ENCODE peak calls at places on chromosomes 6 and 20, in six cellular contexts. J is CD4-positive, alpha-beta memory T cell; K is CD8-positive, alpha-beta memory T cell; V is GM23248; O is breast epithelium; W is cardiac muscle cell. U is an unnamed sample.
A peak's percentile ranks its signal among the peaks of the same experiment; 100 is the strongest.

GRCh38 chr20:54173653-54174451 is at the start of gene CYP24A1:
- DNase-seq in J (peak; percentile 0), K (no peak), V (peak; percentile 64), O (no peak), W (peak; percentile 4), U (no peak)

GRCh38 chr6:154479388-154480143 is 30.9 kb downstream of the CNKSR3 start:
- DNase-seq in J (no peak), K (no peak), V (peak; percentile 53), O (no peak), W (peak; percentile 62), U (no peak)

GRCh38 chr6:84421031-84421430 is 193.6 kb upstream of the CEP162 start:
- DNase-seq in J (no peak), K (no peak), V (no peak), O (no peak), W (no peak), U (no peak)

GRCh38 chr20:10209091-10209490 is 9.5 kb upstream of the SNAP25 start:
- DNase-seq in J (no peak), K (no peak), V (no peak), O (no peak), W (peak; percentile 18), U (no peak)

GRCh38 chr20:49559411-49560081 is 8.4 kb downstream of the PTGIS start:
- DNase-seq in J (no peak), K (no peak), V (peak; percentile 96), O (no peak), W (peak; percentile 95), U (no peak)

GRCh38 chr20:12276011-12276673 is 358.4 kb downstream of the BTBD3 start:
- DNase-seq in J (no peak), K (no peak), V (no peak), O (no peak), W (no peak), U (no peak)

GRCh38 chr6:167838207-167838748 is 11.6 kb downstream of the AFDN start:
- DNase-seq in J (no peak), K (no peak), V (no peak), O (no peak), W (no peak), U (no peak)

GRCh38 chr20:54633903-54634302 is 158.5 kb downstream of the DOK5 start:
- DNase-seq in J (no peak), K (no peak), V (no peak), O (no peak), W (no peak), U (no peak)

GRCh38 chr6:108127826-108128225 is 38.0 kb upstream of the NR2E1 start:
- DNase-seq in J (no peak), K (no peak), V (peak; percentile 54), O (peak; percentile 50), W (no peak), U (no peak)

GRCh38 chr6:20879526-20879925 is 345.3 kb downstream of the CDKAL1 start:
- DNase-seq in J (no peak), K (no peak), V (no peak), O (no peak), W (peak; percentile 3), U (no peak)

GRCh38 chr20:31570735-31571617 is 34.1 kb upstream of the ID1 start:
- DNase-seq in J (no peak), K (no peak), V (peak; percentile 96), O (peak; percentile 44), W (no peak), U (no peak)

GRCh38 chr6:164628302-164628931 is 681.0 kb downstream of the C6orf118 start:
- DNase-seq in J (no peak), K (no peak), V (no peak), O (no peak), W (no peak), U (no peak)
- H3K9me3 ChIP-seq in J (no peaks in the 10 kb centered on the region), K (no peaks in the 10 kb centered on the region), V (no peaks in the 10 kb centered on the region), O (no peaks in the 10 kb centered on the region), W (no peaks in the 10 kb centered on the region), U (no peaks in the 10 kb centered on the region)

GRCh38 chr20:29689411-29690225 is 1567.8 kb upstream of the DEFB115 start:
- DNase-seq in J (peak; percentile 54), K (peak; percentile 39), V (peak; percentile 42), O (no peak), W (peak; percentile 65), U (no peak)
- H3K9me3 ChIP-seq in J (no peaks in the 10 kb centered on the region), K (no peaks in the 10 kb centered on the region), V (no peaks in the 10 kb centered on the region), O (peaks cover 10% of the 10 kb centered on the region), W (peaks cover 3% of the 10 kb centered on the region), U (no peaks in the 10 kb centered on the region)

GRCh38 chr20:61230-61629 is 26.2 kb upstream of the DEFB125 start:
- DNase-seq in J (no peak), K (no peak), V (no peak), O (no peak), W (no peak), U (no peak)
- H3K9me3 ChIP-seq in J (peaks cover 6% of the 10 kb centered on the region), K (no peaks in the 10 kb centered on the region), V (no peaks in the 10 kb centered on the region), O (no peaks in the 10 kb centered on the region), W (no peaks in the 10 kb centered on the region), U (peaks cover 2% of the 10 kb centered on the region)

GRCh38 chr6:30742316-30743098 is at the start of gene FLOT1:
- DNase-seq in J (peak; percentile 67), K (peak; percentile 58), V (peak; percentile 98), O (peak; percentile 99), W (peak; percentile 99), U (peak; percentile 75)
- H3K9me3 ChIP-seq in J (no peaks in the 10 kb centered on the region), K (no peaks in the 10 kb centered on the region), V (no peaks in the 10 kb centered on the region), O (no peaks in the 10 kb centered on the region), W (no peaks in the 10 kb centered on the region), U (no peaks in the 10 kb centered on the region)

DNA sequence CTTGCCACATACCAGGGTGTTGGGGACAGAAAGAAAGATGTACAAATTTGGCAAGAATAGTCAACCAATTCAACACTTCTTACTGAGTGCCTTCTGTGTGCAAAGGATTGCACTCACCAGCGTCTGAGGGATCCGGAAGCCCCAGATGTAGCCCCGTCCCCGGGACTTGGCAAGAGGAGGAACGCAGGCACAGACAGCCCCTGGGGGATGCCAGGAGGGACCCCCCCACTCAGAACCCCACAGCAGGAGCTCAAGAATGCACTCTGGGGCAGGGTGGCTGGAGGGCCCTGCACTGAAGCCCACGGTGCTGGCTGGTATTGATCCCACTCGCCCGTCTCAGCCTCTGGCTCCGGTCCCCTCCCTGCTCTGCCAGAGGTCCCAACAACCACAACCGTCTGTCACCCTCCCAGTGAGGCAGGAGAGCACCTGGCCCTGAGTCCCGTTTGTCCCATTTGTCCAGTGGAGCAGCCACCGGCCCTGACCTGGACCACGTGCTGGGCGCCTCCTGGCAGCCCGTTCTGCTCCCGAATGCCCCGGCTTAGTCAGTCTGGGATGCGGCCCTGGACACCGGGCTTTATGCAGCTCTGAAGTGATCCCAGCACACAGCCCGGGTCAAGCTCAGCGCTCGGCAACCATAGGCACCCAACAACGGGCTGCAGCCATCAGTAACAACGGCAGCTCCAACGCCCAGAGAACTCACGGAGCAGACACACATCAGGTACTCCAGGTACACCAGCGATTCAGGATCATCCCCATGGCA is 128.7 kb downstream of the DLL1 start:
- DNase-seq in J (no peak), K (no peak), V (no peak), O (no peak), W (no peak), U (no peak)
- H3K9me3 ChIP-seq in J (no peaks in the 10 kb centered on the region), K (no peaks in the 10 kb centered on the region), V (no peaks in the 10 kb centered on the region), O (no peaks in the 10 kb centered on the region), W (no peaks in the 10 kb centered on the region), U (no peaks in the 10 kb centered on the region)

DNA sequence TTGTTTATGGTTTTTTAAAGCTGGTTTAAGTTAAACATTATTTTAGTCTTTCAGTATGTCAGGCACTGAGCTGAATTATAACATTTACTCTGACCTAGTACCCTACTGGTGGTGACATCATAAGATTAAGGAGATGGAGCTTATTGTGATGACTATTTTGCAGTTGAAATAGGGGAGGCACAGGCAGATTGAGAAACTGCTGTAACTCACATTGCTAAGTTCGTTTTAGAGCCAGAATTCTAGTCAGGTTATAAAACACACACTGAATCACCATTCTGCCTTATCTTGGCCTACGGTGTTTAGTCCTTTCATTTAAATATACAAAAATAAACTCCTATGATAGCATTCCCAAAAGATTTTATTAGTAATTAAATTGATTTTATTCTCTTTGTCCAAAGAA is 584.1 kb downstream of the TFAP2A start:
- DNase-seq in J (no peak), K (no peak), V (peak; percentile 49), O (no peak), W (no peak), U (no peak)
- H3K9me3 ChIP-seq in J (no peaks in the 10 kb centered on the region), K (no peaks in the 10 kb centered on the region), V (no peaks in the 10 kb centered on the region), O (no peaks in the 10 kb centered on the region), W (no peaks in the 10 kb centered on the region), U (no peaks in the 10 kb centered on the region)

DNA sequence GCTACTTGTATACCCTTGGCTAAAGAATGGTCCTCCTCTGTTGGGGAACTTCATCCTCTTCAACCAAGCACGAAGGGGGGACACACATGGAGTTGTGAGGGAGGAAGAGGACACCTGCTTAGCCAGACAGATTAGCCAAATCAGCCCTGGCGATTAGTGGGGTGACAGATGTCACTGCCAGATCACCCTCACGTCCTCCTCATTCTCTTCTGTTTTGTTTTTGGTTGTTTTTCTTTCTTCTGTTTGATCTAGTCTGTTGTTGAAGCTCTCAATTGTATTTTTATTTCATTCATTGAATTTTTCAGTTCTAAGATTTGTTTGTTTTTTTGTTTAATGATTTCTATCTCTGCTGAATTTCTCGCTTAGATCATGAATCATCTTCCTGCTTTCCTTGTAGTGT is 27.5 kb upstream of the NKX2-4 start:
- DNase-seq in J (no peak), K (no peak), V (no peak), O (no peak), W (no peak), U (no peak)
- H3K9me3 ChIP-seq in J (peaks cover 10% of the 10 kb centered on the region), K (no peaks in the 10 kb centered on the region), V (no peaks in the 10 kb centered on the region), O (peaks cover 23% of the 10 kb centered on the region), W (no peaks in the 10 kb centered on the region), U (peaks cover 9% of the 10 kb centered on the region)

DNA sequence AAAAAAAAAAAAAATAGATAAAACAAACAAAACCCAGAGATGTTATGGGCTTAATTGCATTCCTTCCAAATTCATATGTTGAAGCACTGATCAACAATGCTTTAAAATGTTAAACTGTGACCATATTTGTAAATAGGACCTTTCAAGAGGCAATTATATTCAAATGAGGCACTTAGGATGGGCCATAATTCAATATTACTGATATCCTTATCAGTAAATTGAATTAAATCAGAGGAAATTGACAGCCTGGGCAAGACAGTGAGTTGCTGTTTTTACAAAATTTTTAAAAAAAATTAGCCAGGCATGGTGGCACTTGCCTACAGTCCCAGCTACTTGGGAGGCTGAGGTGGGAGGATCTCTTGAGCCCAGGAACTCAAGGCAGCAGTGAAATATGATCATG is 364.1 kb downstream of the GJA1 start:
- DNase-seq in J (no peak), K (no peak), V (no peak), O (no peak), W (no peak), U (no peak)
- H3K9me3 ChIP-seq in J (no peaks in the 10 kb centered on the region), K (no peaks in the 10 kb centered on the region), V (no peaks in the 10 kb centered on the region), O (peaks cover 9% of the 10 kb centered on the region), W (no peaks in the 10 kb centered on the region), U (peaks cover 2% of the 10 kb centered on the region)

U was measured in T-helper 17 cell.